ENCODE peak calls at places on chromosomes 11 and 22, in four cellular contexts. Y is stimulated activated CD8-positive, alpha-beta memory T cell treated with anti-CD3 and anti-CD28 coated beads, Interleukin-4, amount 100 ng/mL, for 4 hours; K is Peyer's patch; N is effector memory CD8-positive, alpha-beta T cell. O is an unnamed sample.

GRCh38 chr22:32572741-32573140 is 98.1 kb downstream of the FBXO7 start:
- DNase-seq in N (no peak), Y (no peak), K (no peak), O (no peak)

GRCh38 chr11:69190796-69191536 is 35.2 kb downstream of the SMIM38 start:
- DNase-seq in N (no peak), K (no peak), Y (no peak), O (no peak)

GRCh38 chr11:46361283-46362145 is 14.3 kb downstream of the DGKZ start:
- DNase-seq in Y (no peak), K (peak; percentile 72), N (peak; percentile 59), O (peak; percentile 47)

GRCh38 chr11:132263875-132264274 is 893.5 kb downstream of the NTM start:
- DNase-seq in N (no peak), K (no peak), Y (no peak), O (no peak)

GRCh38 chr11:44139565-44140313 is 44.3 kb downstream of the EXT2 start:
- DNase-seq in Y (no peak), K (no peak), N (no peak), O (no peak)

GRCh38 chr11:123590296-123590912 is 64.0 kb downstream of the SCN3B start:
- DNase-seq in K (peak; percentile 90), Y (no peak), N (no peak), O (no peak)

GRCh38 chr11:8333431-8334401 is 70.0 kb upstream of the LMO1 start:
- DNase-seq in Y (no peak), K (no peak), N (no peak), O (no peak)

GRCh38 chr22:24146190-24146616 is 35.1 kb upstream of the SUSD2 start:
- DNase-seq in Y (no peak), N (peak; percentile 9), K (peak; percentile 90), O (peak; percentile 24)

GRCh38 chr11:99376463-99376862 is 355.7 kb downstream of the CNTN5 start:
- DNase-seq in Y (no peak), N (no peak), K (no peak), O (no peak)

GRCh38 chr22:38981005-38981658 is 1.0 kb upstream of the APOBEC3B start:
- DNase-seq in Y (no peak), K (peak; percentile 59), N (no peak), O (no peak)

GRCh38 chr11:113198907-113199660 is 115.3 kb upstream of the TTC12 start:
- DNase-seq in N (no peak), Y (no peak), K (no peak), O (no peak)

GRCh38 chr11:111910637-111911562 is 670 bp downstream of the CRYAB start:
- DNase-seq in Y (no peak), K (no peak), N (no peak), O (no peak)

GRCh38 chr11:64233913-64234839 is at the start of gene VEGFB:
- DNase-seq in K (peak; percentile 90), N (peak; percentile 48), Y (no peak), O (peak; percentile 74)